ENCODE peak calls at places on chromosomes 2 and 18, in six cellular contexts. P, T, X, G, N and F are unnamed samples.

GRCh38 chr18:10682368-10682714 is 156.5 kb downstream of the NAPG start:
- DNase-seq in P (no peak), T (no peak), X (no peak), G (no peak), N (no peak), F (no peak)

GRCh38 chr2:145332210-145332609 is 812.3 kb upstream of the ZEB2 start:
- DNase-seq in P (no peak), T (no peak), X (no peak), G (no peak), N (no peak), F (no peak)

GRCh38 chr2:136894007-136894634 is 128.8 kb downstream of the THSD7B start:
- DNase-seq in P (no peak), T (no peak), X (no peak), G (no peak), N (no peak), F (no peak)

GRCh38 chr2:121485039-121485438 is 45.6 kb upstream of the RNU4ATAC start:
- DNase-seq in P (no peak), T (peak; percentile 58), X (no peak), G (no peak), N (peak; percentile 97), F (no peak)

GRCh38 chr2:183868153-183868552 is 730.2 kb upstream of the ZNF804A start:
- DNase-seq in P (no peak), T (no peak), X (no peak), G (no peak), N (peak; percentile 6), F (no peak)

GRCh38 chr2:151655663-151656398 is 78.4 kb downstream of the NEB start:
- DNase-seq in P (peak; percentile 46), T (no peak), X (no peak), G (no peak), N (no peak), F (no peak)

GRCh38 chr18:48007955-48008701 is 77.7 kb upstream of the SMAD2 start:
- DNase-seq in P (peak; percentile 78), T (peak; percentile 72), X (peak; percentile 81), G (peak; percentile 11), N (peak; percentile 59), F (peak; percentile 29)

GRCh38 chr2:280655-281110 is 7.2 kb downstream of the ALKAL2 start:
- DNase-seq in P (no peak), T (no peak), X (no peak), G (no peak), N (no peak), F (no peak)

GRCh38 chr2:7010376-7010775 is 93.2 kb downstream of the RNF144A start:
- DNase-seq in P (no peak), T (peak; percentile 97), X (no peak), G (no peak), N (peak; percentile 99), F (no peak)

GRCh38 chr18:63363951-63364350 is 3.1 kb downstream of the KDSR start:
- DNase-seq in P (no peak), T (no peak), X (no peak), G (peak; percentile 62), N (no peak), F (no peak)

GRCh38 chr2:120508581-120509041 is 162.7 kb downstream of the INHBB start:
- DNase-seq in P (peak; percentile 40), T (peak; percentile 63), X (no peak), G (no peak), N (peak; percentile 76), F (no peak)

GRCh38 chr2:23477392-23477791 is 92.4 kb downstream of the KLHL29 start:
- DNase-seq in P (no peak), T (no peak), X (no peak), G (no peak), N (no peak), F (no peak)

GRCh38 chr2:72892506-72893173 is 5.4 kb downstream of the SPR start:
- DNase-seq in P (peak; percentile 80), T (peak; percentile 83), X (no peak), G (peak; percentile 50), N (peak; percentile 54), F (peak; percentile 55)

GRCh38 chr2:236219411-236219810 is 44.8 kb downstream of the ASB18 start:
- DNase-seq in P (no peak), T (no peak), X (peak; percentile 44), G (no peak), N (no peak), F (no peak)

GRCh38 chr18:44514106-44514505 is 166.6 kb upstream of the SETBP1 start:
- DNase-seq in P (no peak), T (no peak), X (no peak), G (no peak), N (no peak), F (no peak)

GRCh38 chr2:66587216-66587615 is 152.3 kb downstream of the MEIS1 start:
- DNase-seq in P (peak; percentile 45), T (peak; percentile 30), X (no peak), G (no peak), N (peak; percentile 24), F (no peak)

GRCh38 chr2:128455710-128456050 is 137.0 kb upstream of the HS6ST1 start:
- DNase-seq in P (no peak), T (no peak), X (no peak), G (no peak), N (no peak), F (no peak)
- H3K9me3 ChIP-seq in P (peaks cover 2% of the 10 kb centered on the region), T (no peaks in the 10 kb centered on the region), X (no peaks in the 10 kb centered on the region), G (no peaks in the 10 kb centered on the region), N (no peaks in the 10 kb centered on the region), F (no peaks in the 10 kb centered on the region)

GRCh38 chr18:78677483-78678317 is 301.9 kb upstream of the SALL3 start:
- DNase-seq in P (peak; percentile 9), T (no peak), X (peak; percentile 55), G (no peak), N (no peak), F (no peak)
- H3K9me3 ChIP-seq in P (no peaks in the 10 kb centered on the region), T (no peaks in the 10 kb centered on the region), X (no peaks in the 10 kb centered on the region), G (no peaks in the 10 kb centered on the region), N (no peaks in the 10 kb centered on the region), F (no peaks in the 10 kb centered on the region)

GRCh38 chr18:76791642-76792041 is 30.7 kb upstream of the ZNF236 start:
- DNase-seq in P (no peak), T (no peak), X (no peak), G (no peak), N (no peak), F (no peak)
- H3K9me3 ChIP-seq in P (peaks cover 9% of the 10 kb centered on the region), T (no peaks in the 10 kb centered on the region), X (peaks cover 6% of the 10 kb centered on the region), G (peaks cover 3% of the 10 kb centered on the region), N (no peaks in the 10 kb centered on the region), F (no peaks in the 10 kb centered on the region)

GRCh38 chr2:220955776-220956175 is 616.3 kb downstream of the EPHA4 start:
- DNase-seq in P (no peak), T (no peak), X (no peak), G (no peak), N (no peak), F (no peak)

GRCh38 chr2:220959391-220959802 is 612.7 kb downstream of the EPHA4 start:
- DNase-seq in P (no peak), T (no peak), X (no peak), G (no peak), N (no peak), F (no peak)

GRCh38 chr2:220961461-220961860 is 610.6 kb downstream of the EPHA4 start:
- DNase-seq in P (no peak), T (no peak), X (no peak), G (no peak), N (no peak), F (no peak)

GRCh38 chr2:220956429-220956828 is 615.7 kb downstream of the EPHA4 start:
- DNase-seq in P (no peak), T (no peak), X (no peak), G (no peak), N (no peak), F (no peak)
- H3K9me3 ChIP-seq in P (no peaks in the 10 kb centered on the region), T (no peaks in the 10 kb centered on the region), X (no peaks in the 10 kb centered on the region), G (no peaks in the 10 kb centered on the region), N (no peaks in the 10 kb centered on the region), F (no peaks in the 10 kb centered on the region)

DNA sequence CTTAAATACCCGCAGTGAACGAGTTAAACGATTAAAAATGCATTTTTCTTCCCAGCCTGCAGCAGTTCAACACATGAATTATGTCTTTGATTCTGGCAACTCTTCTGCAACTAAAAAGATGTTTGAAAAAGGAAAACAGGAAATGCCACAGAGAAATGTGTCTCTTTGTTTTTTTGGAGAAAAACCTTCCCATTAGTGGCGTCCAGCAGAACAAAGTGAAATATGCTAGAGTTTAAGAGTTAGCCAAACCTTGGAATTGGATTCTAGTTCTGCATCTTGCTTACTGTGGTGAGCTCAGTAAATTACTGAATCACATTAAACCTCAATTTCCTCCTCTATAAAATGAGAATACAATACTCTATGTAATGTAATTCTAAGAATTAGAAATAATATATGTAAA is 900.2 kb upstream of the ACVR2A start:
- DNase-seq in P (no peak), T (no peak), X (no peak), G (no peak), N (no peak), F (no peak)
- H3K9me3 ChIP-seq in P (no peaks in the 10 kb centered on the region), T (no peaks in the 10 kb centered on the region), X (no peaks in the 10 kb centered on the region), G (no peaks in the 10 kb centered on the region), N (no peaks in the 10 kb centered on the region), F (no peaks in the 10 kb centered on the region)

DNA sequence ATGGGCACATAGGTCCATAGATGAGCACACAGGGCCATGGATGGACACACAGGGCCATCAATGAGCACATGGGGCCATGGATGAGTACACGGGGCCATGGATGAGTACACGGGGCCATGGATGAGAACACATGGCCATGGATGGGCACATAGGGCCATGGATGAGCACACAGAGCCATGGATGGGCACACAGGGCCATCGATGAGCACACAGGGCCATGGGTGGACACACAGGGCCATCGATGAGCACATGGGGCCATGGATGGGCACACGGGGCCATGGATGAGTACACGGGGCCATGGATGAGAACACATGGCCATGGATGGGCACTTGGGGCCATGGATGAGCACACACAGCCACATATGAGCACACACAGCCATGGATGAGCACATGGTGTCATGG is 192.6 kb upstream of the HDAC4 start:
- DNase-seq in P (no peak), T (no peak), X (no peak), G (no peak), N (no peak), F (peak; percentile 1)
- H3K9me3 ChIP-seq in P (peaks cover 6% of the 10 kb centered on the region), T (no peaks in the 10 kb centered on the region), X (no peaks in the 10 kb centered on the region), G (no peaks in the 10 kb centered on the region), N (peaks cover 2% of the 10 kb centered on the region), F (no peaks in the 10 kb centered on the region)

GRCh38 chr18:14106906-14107305 is 25.3 kb downstream of the ZNF519 start:
- DNase-seq in P (no peak), T (no peak), X (no peak), G (no peak), N (no peak), F (no peak)
- H3K9me3 ChIP-seq in P (peaks cover 52% of the 10 kb centered on the region), T (no peaks in the 10 kb centered on the region), X (peaks cover 17% of the 10 kb centered on the region), G (peaks cover 29% of the 10 kb centered on the region), N (no peaks in the 10 kb centered on the region), F (peaks cover 6% of the 10 kb centered on the region)

DNA sequence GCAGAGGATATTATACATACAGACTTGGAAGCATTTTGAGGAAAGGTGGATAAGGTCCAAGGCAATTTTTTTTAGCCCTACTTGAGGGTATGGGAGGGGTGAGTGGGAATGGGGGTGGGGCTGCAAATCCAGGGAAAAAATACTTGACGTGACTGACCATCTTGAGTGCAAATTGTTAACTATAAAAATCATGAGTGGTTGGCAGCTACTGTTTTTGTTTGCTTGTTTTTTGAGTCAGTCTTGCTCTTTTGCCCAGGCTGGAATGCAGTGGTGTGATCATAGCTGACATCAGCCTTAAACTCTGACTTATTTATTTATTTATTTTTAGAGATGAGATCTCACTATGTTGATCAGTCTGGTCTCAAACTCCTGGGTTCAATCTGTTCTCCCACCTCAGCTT is 458.8 kb downstream of the PIK3C3 start:
- DNase-seq in P (no peak), T (peak; percentile 14), X (no peak), G (no peak), N (peak; percentile 81), F (no peak)
- H3K9me3 ChIP-seq in P (peaks cover 7% of the 10 kb centered on the region), T (no peaks in the 10 kb centered on the region), X (no peaks in the 10 kb centered on the region), G (no peaks in the 10 kb centered on the region), N (no peaks in the 10 kb centered on the region), F (no peaks in the 10 kb centered on the region)

GRCh38 chr2:228409493-228409892 is 228.0 kb upstream of the SPHKAP start:
- DNase-seq in P (no peak), T (no peak), X (no peak), G (no peak), N (no peak), F (no peak)
- H3K9me3 ChIP-seq in P (no peaks in the 10 kb centered on the region), T (no peaks in the 10 kb centered on the region), X (no peaks in the 10 kb centered on the region), G (no peaks in the 10 kb centered on the region), N (no peaks in the 10 kb centered on the region), F (no peaks in the 10 kb centered on the region)